ENCODE peak calls at places on chromosomes 16 and 17, in six cellular contexts. C is tibial nerve; Y is ELR; K is HTR-8/SVneo; N is activated T-cell treated with anti-CD3 and anti-CD28 coated beads, Interleukin-2, amount 50 U/mL, for 4 hours; R is activated naive CD4-positive, alpha-beta T cell treated with anti-CD3 and anti-CD28 coated beads for 36 hours. X is an unnamed sample.

GRCh38 chr16:48054881-48055601 is 100.8 kb downstream of the ABCC12 start:
- DNase-seq in C (peak; percentile 50), Y (peak; percentile 68), K (peak; percentile 51), N (no peak), R (peak; percentile 55), X (peak; percentile 39)

GRCh38 chr16:68265078-68265925 is 976 bp downstream of the SLC7A6 start:
- DNase-seq in C (peak; percentile 73), Y (peak; percentile 88), K (peak; percentile 71), N (peak; percentile 49), R (peak; percentile 87), X (peak; percentile 77)

GRCh38 chr17:75783069-75783783 is 1.4 kb upstream of the UNK start:
- DNase-seq in C (peak; percentile 53), Y (peak; percentile 84), K (no peak), N (no peak), R (no peak), X (no peak)

GRCh38 chr16:4667203-4667983 is 26.0 kb upstream of the NUDT16L1 start:
- DNase-seq in C (no peak), Y (no peak), K (no peak), N (no peak), R (no peak), X (no peak)

GRCh38 chr17:44094701-44095387 is 24.3 kb downstream of the G6PC3 start:
- DNase-seq in C (no peak), Y (no peak), K (no peak), N (no peak), R (no peak), X (no peak)

GRCh38 chr17:66915204-66915611 is 49.3 kb upstream of the CACNG4 start:
- DNase-seq in C (no peak), Y (peak; percentile 40), K (peak; percentile 91), N (no peak), R (peak; percentile 10), X (peak; percentile 50)

GRCh38 chr16:66928702-66929388 is 3.5 kb upstream of the RRAD start:
- DNase-seq in C (no peak), Y (peak; percentile 65), K (peak; percentile 43), N (no peak), R (peak; percentile 62), X (peak; percentile 63)

GRCh38 chr16:30636599-30636998 is 14.2 kb upstream of the PRR14 start:
- DNase-seq in C (no peak), Y (no peak), K (no peak), N (no peak), R (no peak), X (no peak)

GRCh38 chr17:59038734-59039133 is 67.9 kb downstream of the TRIM37 start:
- DNase-seq in C (no peak), Y (peak; percentile 3), K (no peak), N (no peak), R (peak; percentile 53), X (no peak)

GRCh38 chr17:27550291-27550930 is 80.6 kb upstream of the LGALS9 start:
- DNase-seq in C (no peak), Y (no peak), K (no peak), N (no peak), R (no peak), X (no peak)

GRCh38 chr17:76986318-76986717 is 118.1 kb downstream of the MGAT5B start:
- DNase-seq in C (no peak), Y (no peak), K (no peak), N (no peak), R (no peak), X (no peak)

GRCh38 chr16:82848013-82848412 is 221.2 kb downstream of the CDH13 start:
- DNase-seq in C (no peak), Y (no peak), K (no peak), N (no peak), R (no peak), X (no peak)

GRCh38 chr16:50335198-50335958 is 33.4 kb downstream of the BRD7 start:
- DNase-seq in C (no peak), Y (no peak), K (no peak), N (peak; percentile 30), R (peak; percentile 73), X (no peak)

GRCh38 chr17:69608808-69609494 is 194.5 kb downstream of the MAP2K6 start:
- DNase-seq in C (no peak), Y (peak; percentile 96), K (peak; percentile 51), N (no peak), R (no peak), X (peak; percentile 48)

GRCh38 chr17:40159456-40159855 is 17.8 kb upstream of the RAPGEFL1 start:
- DNase-seq in C (no peak), Y (no peak), K (no peak), N (no peak), R (no peak), X (no peak)

GRCh38 chr16:54927125-54928015 is 3.3 kb upstream of the IRX5 start:
- DNase-seq in C (no peak), Y (no peak), K (no peak), N (no peak), R (no peak), X (no peak)

GRCh38 chr17:69567130-69567529 is 152.6 kb downstream of the MAP2K6 start:
- DNase-seq in C (no peak), Y (peak; percentile 26), K (no peak), N (no peak), R (no peak), X (no peak)

GRCh38 chr16:88910284-88911147 is 44.1 kb upstream of the PABPN1L start:
- DNase-seq in C (no peak), Y (no peak), K (no peak), N (no peak), R (no peak), X (peak; percentile 25)